ENCODE peak calls at places on chromosomes 13 and 19, in six cellular contexts. One of them, this sample, is unnamed.
A peak's percentile ranks its signal among the peaks of the same experiment; 100 is the strongest.

GRCh38 chr19:18915639-18916038 is 3.5 kb downstream of the COPE start:
- DNase-seq in putamen: peak; percentile 75
- DNase-seq in NCI-H446 treated with DMSO at 0.1 percent for 48 hours: no peak
- DNase-seq in kidney epithelial cell: no peak
- DNase-seq in NCI-H1694: no peak
- DNase-seq in AG09309: no peak
- DNase-seq in this sample: no peak

GRCh38 chr19:3057275-3057714 is 5.0 kb downstream of the TLE5 start:
- DNase-seq in putamen: peak; percentile 65
- DNase-seq in NCI-H446 treated with DMSO at 0.1 percent for 48 hours: peak; percentile 97
- DNase-seq in kidney epithelial cell: no peak
- DNase-seq in NCI-H1694: peak; percentile 29
- DNase-seq in AG09309: no peak
- DNase-seq in this sample: peak; percentile 56

GRCh38 chr19:41939861-41940442 is 11.7 kb upstream of the ERFL start:
- DNase-seq in putamen: no peak
- DNase-seq in NCI-H446 treated with DMSO at 0.1 percent for 48 hours: no peak
- DNase-seq in kidney epithelial cell: no peak
- DNase-seq in NCI-H1694: no peak
- DNase-seq in AG09309: no peak
- DNase-seq in this sample: no peak

GRCh38 chr13:99132295-99132835 is 68.3 kb upstream of the UBAC2 start:
- DNase-seq in putamen: no peak
- DNase-seq in NCI-H446 treated with DMSO at 0.1 percent for 48 hours: no peak
- DNase-seq in kidney epithelial cell: no peak
- DNase-seq in NCI-H1694: no peak
- DNase-seq in AG09309: no peak
- DNase-seq in this sample: no peak

GRCh38 chr13:94610475-94610874 is 8.8 kb downstream of the GPR180 start:
- DNase-seq in putamen: no peak
- DNase-seq in NCI-H446 treated with DMSO at 0.1 percent for 48 hours: no peak
- DNase-seq in kidney epithelial cell: no peak
- DNase-seq in NCI-H1694: no peak
- DNase-seq in AG09309: no peak
- DNase-seq in this sample: no peak

GRCh38 chr13:112870062-112870352 is 99.0 kb upstream of the MCF2L start:
- DNase-seq in putamen: no peak
- DNase-seq in NCI-H446 treated with DMSO at 0.1 percent for 48 hours: no peak
- DNase-seq in kidney epithelial cell: no peak
- DNase-seq in NCI-H1694: no peak
- DNase-seq in AG09309: no peak
- DNase-seq in this sample: no peak

GRCh38 chr13:52849727-52850395 is 1.4 kb upstream of the PCDH8 start:
- DNase-seq in putamen: no peak
- DNase-seq in NCI-H446 treated with DMSO at 0.1 percent for 48 hours: peak; percentile 87
- DNase-seq in kidney epithelial cell: no peak
- DNase-seq in NCI-H1694: peak; percentile 43
- DNase-seq in AG09309: no peak
- DNase-seq in this sample: no peak

GRCh38 chr19:48379058-48379457 is 12.3 kb downstream of the KDELR1 start:
- DNase-seq in putamen: no peak
- DNase-seq in NCI-H446 treated with DMSO at 0.1 percent for 48 hours: no peak
- DNase-seq in kidney epithelial cell: no peak
- DNase-seq in NCI-H1694: no peak
- DNase-seq in AG09309: no peak
- DNase-seq in this sample: no peak

GRCh38 chr19:49497047-49497789 is 984 bp downstream of the RPS11 start:
- DNase-seq in putamen: no peak
- DNase-seq in NCI-H446 treated with DMSO at 0.1 percent for 48 hours: no peak
- DNase-seq in kidney epithelial cell: no peak
- DNase-seq in NCI-H1694: peak; percentile 55
- DNase-seq in AG09309: no peak
- DNase-seq in this sample: no peak

GRCh38 chr13:35979378-35979911 is 151.7 kb downstream of the DCLK1 start:
- DNase-seq in putamen: peak; percentile 19
- DNase-seq in NCI-H446 treated with DMSO at 0.1 percent for 48 hours: peak; percentile 89
- DNase-seq in kidney epithelial cell: no peak
- DNase-seq in NCI-H1694: no peak
- DNase-seq in AG09309: peak; percentile 74
- DNase-seq in this sample: no peak

GRCh38 chr19:5798244-5798643 is 6.6 kb upstream of the NRTN start:
- DNase-seq in putamen: no peak
- DNase-seq in NCI-H446 treated with DMSO at 0.1 percent for 48 hours: no peak
- DNase-seq in kidney epithelial cell: no peak
- DNase-seq in NCI-H1694: no peak
- DNase-seq in AG09309: no peak
- DNase-seq in this sample: no peak

GRCh38 chr13:92221916-92222315 is 823.5 kb downstream of the GPC5 start:
- DNase-seq in putamen: no peak
- DNase-seq in NCI-H446 treated with DMSO at 0.1 percent for 48 hours: no peak
- DNase-seq in kidney epithelial cell: no peak
- DNase-seq in NCI-H1694: no peak
- DNase-seq in AG09309: no peak
- DNase-seq in this sample: no peak

GRCh38 chr13:23752111-23753001 is 136.8 kb downstream of the MIPEP start:
- DNase-seq in putamen: no peak
- DNase-seq in NCI-H446 treated with DMSO at 0.1 percent for 48 hours: no peak
- DNase-seq in kidney epithelial cell: no peak
- DNase-seq in NCI-H1694: no peak
- DNase-seq in AG09309: no peak
- DNase-seq in this sample: no peak

GRCh38 chr13:73940098-73940497 is 194.1 kb downstream of the KLF12 start:
- DNase-seq in putamen: no peak
- DNase-seq in NCI-H446 treated with DMSO at 0.1 percent for 48 hours: no peak
- DNase-seq in kidney epithelial cell: no peak
- DNase-seq in NCI-H1694: no peak
- DNase-seq in AG09309: no peak
- DNase-seq in this sample: no peak

GRCh38 chr13:107827840-107828549 is 387.3 kb downstream of the LIG4 start:
- DNase-seq in putamen: no peak
- DNase-seq in NCI-H446 treated with DMSO at 0.1 percent for 48 hours: no peak
- DNase-seq in kidney epithelial cell: no peak
- DNase-seq in NCI-H1694: no peak
- DNase-seq in AG09309: no peak
- DNase-seq in this sample: no peak

GRCh38 chr13:86813198-86813597 is 858.0 kb upstream of the SLITRK5 start:
- DNase-seq in putamen: no peak
- DNase-seq in NCI-H446 treated with DMSO at 0.1 percent for 48 hours: no peak
- DNase-seq in kidney epithelial cell: no peak
- DNase-seq in NCI-H1694: no peak
- DNase-seq in AG09309: no peak
- DNase-seq in this sample: no peak

GRCh38 chr19:14085309-14085995 is at the start of gene C19orf67:
- DNase-seq in putamen: no peak
- DNase-seq in NCI-H446 treated with DMSO at 0.1 percent for 48 hours: no peak
- DNase-seq in kidney epithelial cell: no peak
- DNase-seq in NCI-H1694: no peak
- DNase-seq in AG09309: no peak
- DNase-seq in this sample: no peak

GRCh38 chr19:19663292-19664120 is at the start of gene ATP13A1:
- DNase-seq in putamen: peak; percentile 99
- DNase-seq in NCI-H446 treated with DMSO at 0.1 percent for 48 hours: peak; percentile 98
- DNase-seq in kidney epithelial cell: peak; percentile 86
- DNase-seq in NCI-H1694: peak; percentile 98
- DNase-seq in AG09309: peak; percentile 83
- DNase-seq in this sample: peak; percentile 95

GRCh38 chr13:42393573-42394360 is 121.8 kb downstream of the AKAP11 start:
- DNase-seq in putamen: no peak
- DNase-seq in NCI-H446 treated with DMSO at 0.1 percent for 48 hours: no peak
- DNase-seq in kidney epithelial cell: no peak
- DNase-seq in NCI-H1694: no peak
- DNase-seq in AG09309: no peak
- DNase-seq in this sample: no peak

GRCh38 chr19:44800461-44800860 is 8.4 kb upstream of the BCAM start:
- DNase-seq in putamen: peak; percentile 12
- DNase-seq in NCI-H446 treated with DMSO at 0.1 percent for 48 hours: peak; percentile 3
- DNase-seq in kidney epithelial cell: no peak
- DNase-seq in NCI-H1694: peak; percentile 80
- DNase-seq in AG09309: peak; percentile 24
- DNase-seq in this sample: peak; percentile 53

GRCh38 chr19:30082611-30083010 is 140.6 kb downstream of the URI1 start:
- DNase-seq in putamen: no peak
- DNase-seq in NCI-H446 treated with DMSO at 0.1 percent for 48 hours: no peak
- DNase-seq in kidney epithelial cell: no peak
- DNase-seq in NCI-H1694: no peak
- DNase-seq in AG09309: no peak
- DNase-seq in this sample: no peak

GRCh38 chr19:18967358-18968146 is 26.5 kb upstream of the HOMER3 start:
- DNase-seq in putamen: no peak
- DNase-seq in NCI-H446 treated with DMSO at 0.1 percent for 48 hours: no peak
- DNase-seq in kidney epithelial cell: peak; percentile 76
- DNase-seq in NCI-H1694: no peak
- DNase-seq in AG09309: no peak
- DNase-seq in this sample: no peak

GRCh38 chr13:46317120-46317519 is 69.9 kb downstream of the RUBCNL start:
- DNase-seq in putamen: no peak
- DNase-seq in NCI-H446 treated with DMSO at 0.1 percent for 48 hours: no peak
- DNase-seq in kidney epithelial cell: no peak
- DNase-seq in NCI-H1694: no peak
- DNase-seq in AG09309: no peak
- DNase-seq in this sample: no peak

This sample was measured in DMS153.